ENCODE peak calls at places on chromosomes 3 and 15, in nine cellular contexts. K is neural progenitor cell, E is GM23338, H is endothelial cell of umbilical vein, N is mammary epithelial cell, Z is K562, J is PC-9, U is IMR-90, B is neuronal stem cell. P is an unnamed sample.

GRCh38 chr15:62360286-62360685 is 195.2 kb upstream of the C2CD4B start:
- DNase-seq in K (no peak), E (no peak), H (no peak), N (no peak), Z (no peak), J (no peak), U (peak; percentile 4), B (no peak), P (no peak)

GRCh38 chr15:45715528-45715927 is 80.7 kb downstream of the SQOR start:
- DNase-seq in K (peak; percentile 19), E (peak; percentile 33), H (peak; percentile 25), N (no peak), Z (no peak), J (no peak), U (peak; percentile 32), B (no peak), P (peak; percentile 30)

GRCh38 chr3:187739561-187740445 is 5.5 kb downstream of the BCL6 start:
- DNase-seq in K (peak; percentile 89), E (peak; percentile 83), H (peak; percentile 90), N (peak; percentile 76), Z (peak; percentile 84), J (peak; percentile 86), U (peak; percentile 89), B (peak; percentile 83), P (peak; percentile 87)

GRCh38 chr3:178841011-178841410 is 230.6 kb downstream of the ZMAT3 start:
- DNase-seq in K (no peak), E (no peak), H (no peak), N (no peak), Z (no peak), J (no peak), U (no peak), B (no peak), P (no peak)

GRCh38 chr3:148158210-148158609 is 539.5 kb upstream of the AGTR1 start:
- DNase-seq in K (no peak), E (no peak), H (peak; percentile 80), N (peak; percentile 55), Z (no peak), J (peak; percentile 52), U (peak; percentile 62), B (no peak), P (peak; percentile 59)

GRCh38 chr3:8532251-8532831 is 30.7 kb downstream of the LMCD1 start:
- DNase-seq in K (no peak), E (no peak), H (no peak), N (no peak), Z (no peak), J (no peak), U (peak; percentile 71), B (no peak), P (peak; percentile 80)

GRCh38 chr3:105957722-105958121 is 88.9 kb upstream of the CBLB start:
- DNase-seq in K (no peak), E (no peak), H (no peak), N (peak; percentile 77), Z (no peak), J (no peak), U (peak; percentile 85), B (no peak), P (peak; percentile 76)

GRCh38 chr3:17014734-17015133 is 130.0 kb downstream of the PLCL2 start:
- DNase-seq in K (no peak), E (no peak), H (no peak), N (no peak), Z (no peak), J (no peak), U (no peak), B (no peak), P (no peak)

GRCh38 chr15:31471731-31472430 is 145.2 kb downstream of the KLF13 start:
- DNase-seq in K (no peak), E (no peak), H (no peak), N (peak; percentile 32), Z (no peak), J (no peak), U (peak; percentile 96), B (no peak), P (peak; percentile 30)

GRCh38 chr15:69082041-69082502 is 67.6 kb downstream of the NOX5 start:
- DNase-seq in K (no peak), E (no peak), H (peak; percentile 78), N (peak; percentile 10), Z (no peak), J (no peak), U (peak; percentile 83), B (no peak), P (no peak)

GRCh38 chr15:26667222-26667988 is 105.5 kb downstream of the GABRB3 start:
- DNase-seq in K (no peak), E (no peak), H (no peak), N (no peak), Z (no peak), J (no peak), U (no peak), B (no peak), P (no peak)

GRCh38 chr15:48590704-48591103 is 54.8 kb downstream of the FBN1 start:
- DNase-seq in K (no peak), E (no peak), H (peak; percentile 90), N (no peak), Z (peak; percentile 36), J (no peak), U (no peak), B (no peak), P (no peak)

GRCh38 chr3:126696701-126697267 is 7.3 kb upstream of the CHCHD6 start:
- DNase-seq in K (no peak), E (no peak), H (no peak), N (no peak), Z (no peak), J (no peak), U (no peak), B (no peak), P (no peak)

GRCh38 chr15:47437492-47437891 is 279.8 kb upstream of the SEMA6D start:
- DNase-seq in K (no peak), E (no peak), H (no peak), N (peak; percentile 69), Z (no peak), J (no peak), U (no peak), B (no peak), P (peak; percentile 46)

GRCh38 chr3:169227911-169228310 is 435.6 kb downstream of the MECOM start:
- DNase-seq in K (peak; percentile 75), E (peak; percentile 23), H (peak; percentile 88), N (no peak), Z (no peak), J (no peak), U (peak; percentile 71), B (no peak), P (no peak)

DNA sequence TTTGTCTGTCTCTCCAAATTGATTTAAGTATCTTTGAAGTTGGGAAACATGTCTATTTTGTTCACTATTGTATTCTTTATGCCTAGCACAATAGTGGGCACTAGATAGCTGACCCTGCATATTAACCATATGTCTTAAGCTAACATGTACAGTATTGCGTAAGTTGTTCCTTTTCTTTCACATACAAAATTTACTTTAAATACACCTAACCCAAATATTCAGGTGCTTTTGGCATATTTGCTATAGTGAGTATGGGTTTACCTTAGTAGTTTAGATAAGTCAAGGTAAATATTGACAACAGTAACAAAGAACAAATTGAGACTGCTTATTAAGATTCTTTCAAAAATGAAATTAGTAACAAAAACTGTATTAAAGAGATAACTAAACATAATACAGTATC is 50.9 kb downstream of the NRG4 start:
- DNase-seq in K (no peak), E (no peak), H (no peak), N (no peak), Z (no peak), J (no peak), U (no peak), B (no peak), P (no peak)
- H3K4me3 ChIP-seq in K (no peak overlapping the region), E (no peak overlapping the region), H (no peak overlapping the region), N (no peak overlapping the region), Z (no peak overlapping the region), J (no peak overlapping the region), U (no peak overlapping the region), B (no peak overlapping the region), P (no peak overlapping the region)

GRCh38 chr15:98547255-98547654 is 101.1 kb upstream of the IGF1R start:
- DNase-seq in K (no peak), E (no peak), H (no peak), N (no peak), Z (no peak), J (no peak), U (no peak), B (no peak), P (no peak)

GRCh38 chr15:98549003-98549402 is 99.3 kb upstream of the IGF1R start:
- DNase-seq in K (no peak), E (no peak), H (no peak), N (no peak), Z (no peak), J (no peak), U (no peak), B (no peak), P (no peak)

GRCh38 chr15:98547741-98548166 is 100.6 kb upstream of the IGF1R start:
- DNase-seq in K (peak; percentile 44), E (peak; percentile 62), H (no peak), N (no peak), Z (no peak), J (no peak), U (no peak), B (no peak), P (no peak)

GRCh38 chr15:98549741-98550140 is 98.6 kb upstream of the IGF1R start:
- DNase-seq in K (no peak), E (no peak), H (no peak), N (no peak), Z (no peak), J (no peak), U (no peak), B (no peak), P (no peak)

DNA sequence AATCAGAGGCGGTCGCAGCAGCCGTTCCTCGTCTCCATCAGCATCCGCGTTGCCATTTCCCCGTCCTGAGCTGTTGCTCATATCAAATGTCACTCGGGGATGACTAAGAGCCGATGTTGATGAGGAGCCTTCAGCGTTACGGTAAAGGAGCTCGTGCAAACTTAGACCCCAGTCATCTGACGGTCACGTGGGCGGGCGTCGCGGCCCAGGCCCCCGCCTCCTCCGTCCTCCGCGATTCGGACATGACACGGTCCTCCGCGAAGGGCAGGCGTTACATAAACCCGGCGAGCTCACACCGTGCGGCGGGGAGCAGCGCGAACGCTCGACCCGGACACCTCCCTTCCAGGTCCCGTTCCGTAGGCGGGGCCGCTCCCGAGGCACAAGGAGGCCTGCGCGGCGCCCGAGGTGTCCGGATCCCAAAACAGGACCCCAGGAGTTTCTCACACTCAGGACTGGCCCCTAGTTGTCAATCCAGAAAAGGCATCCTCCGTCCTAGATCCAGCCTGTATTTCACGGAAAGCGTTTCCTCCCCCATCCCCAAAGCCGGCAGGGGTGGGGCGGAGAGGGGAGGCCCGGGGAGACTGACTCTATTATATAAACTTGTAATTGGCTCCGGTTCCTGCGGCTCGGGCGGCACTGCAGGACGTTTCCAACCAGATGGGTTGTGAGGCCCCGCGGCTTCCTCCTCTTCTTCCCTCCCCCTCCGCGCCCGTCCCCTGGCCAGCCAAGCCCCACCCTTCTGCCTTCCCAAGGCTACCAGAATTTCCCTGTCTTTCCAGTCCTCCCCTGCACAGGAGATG is 100.0 kb upstream of the IGF1R start:
- DNase-seq in K (peak; percentile 80), E (peak; percentile 92), H (peak; percentile 53), N (peak; percentile 74), Z (no peak), J (peak; percentile 45), U (peak; percentile 73), B (peak; percentile 56), P (no peak)
- H2AFZ ChIP-seq in K (peak overlapping the region; percentile 88), E (peak overlapping the region; percentile 93), H (peak overlapping the region; percentile 67), N (peak overlapping the region; percentile 97), Z (no peak overlapping the region), J (no peak overlapping the region), U (peak overlapping the region; percentile 90), B (peak overlapping the region; percentile 99), P (no peak overlapping the region)

GRCh38 chr15:70851889-70852288 is 2.1 kb downstream of the LARP6 start:
- DNase-seq in K (no peak), E (no peak), H (no peak), N (no peak), Z (no peak), J (no peak), U (no peak), B (no peak), P (no peak)
- H3K4me3 ChIP-seq in K (no peak overlapping the region), E (no peak overlapping the region), H (no peak overlapping the region), N (no peak overlapping the region), Z (no peak overlapping the region), J (no peak overlapping the region), U (peak overlapping the region; percentile 95), B (no peak overlapping the region), P (peak overlapping the region; percentile 43)

GRCh38 chr3:135895106-135895733 is 70.3 kb upstream of the PPP2R3A start:
- DNase-seq in K (peak; percentile 87), E (peak; percentile 90), H (peak; percentile 78), N (peak; percentile 73), Z (peak; percentile 29), J (peak; percentile 76), U (peak; percentile 79), B (peak; percentile 75), P (peak; percentile 83)
- H2AFZ ChIP-seq in K (no peak overlapping the region), E (no peak overlapping the region), H (no peak overlapping the region), N (no peak overlapping the region), Z (no peak overlapping the region), J (no peak overlapping the region), U (peak overlapping the region; percentile 68), B (no peak overlapping the region), P (peak overlapping the region; percentile 58)

P was measured in PC-3.